ENCODE peak calls at places on chromosome 19, in six cellular contexts. S, M, Y, F, D and C are unnamed samples.
A peak's percentile ranks its signal among the peaks of the same experiment; 100 is the strongest.

GRCh38 chr19:6108721-6109633 is 1.3 kb downstream of the RFX2 start:
- DNase-seq in S (no peak), M (peak; percentile 59), Y (no peak), F (peak; percentile 61), D (peak; percentile 60), C (no peak)

GRCh38 chr19:58372311-58373133 is 8.3 kb downstream of the ZNF837 start:
- DNase-seq in S (no peak), M (no peak), Y (no peak), F (no peak), D (no peak), C (no peak)

GRCh38 chr19:2274937-2275535 is 6.9 kb downstream of the PEAK3 start:
- DNase-seq in S (peak; percentile 23), M (peak; percentile 47), Y (no peak), F (no peak), D (peak; percentile 77), C (no peak)

GRCh38 chr19:14649020-14649419 is 25.6 kb downstream of the ADGRE3 start:
- DNase-seq in S (no peak), M (no peak), Y (no peak), F (no peak), D (no peak), C (no peak)

GRCh38 chr19:54470991-54471782 is 1.9 kb downstream of the CDC42EP5 start:
- DNase-seq in S (no peak), M (no peak), Y (no peak), F (no peak), D (peak; percentile 48), C (peak; percentile 67)

GRCh38 chr19:10292789-10293636 is 3.3 kb downstream of the ICAM5 start:
- DNase-seq in S (no peak), M (no peak), Y (no peak), F (no peak), D (no peak), C (no peak)

GRCh38 chr19:33812388-33813330 is 16.0 kb downstream of the KCTD15 start:
- DNase-seq in S (no peak), M (no peak), Y (no peak), F (peak; percentile 16), D (no peak), C (peak; percentile 42)

GRCh38 chr19:40217027-40217810 is 965 bp downstream of the TTC9B start:
- DNase-seq in S (no peak), M (no peak), Y (no peak), F (no peak), D (no peak), C (no peak)

GRCh38 chr19:9580728-9581127 is 3.6 kb downstream of the ZNF121 start:
- DNase-seq in S (no peak), M (no peak), Y (no peak), F (no peak), D (no peak), C (no peak)